ENCODE peak calls at places on chromosomes 1 and 21, in four cellular contexts. R is fibroblast of pulmonary artery, A is WTC11, F is fibroblast of the aortic adventitia. U is an unnamed sample.

GRCh38 chr1:59366352-59366751 is 69.5 kb downstream of the FGGY start:
- DNase-seq in A (no peak), R (no peak), F (no peak), U (no peak)

GRCh38 chr1:210695041-210695440 is 366.3 kb downstream of the HHAT start:
- DNase-seq in A (no peak), F (no peak), R (no peak), U (no peak)

GRCh38 chr1:22454476-22455056 is 2.9 kb downstream of the ZBTB40 start:
- DNase-seq in F (no peak), A (no peak), R (no peak), U (no peak)

GRCh38 chr1:37621326-37621870 is 13.3 kb downstream of the RSPO1 start:
- DNase-seq in A (no peak), F (no peak), R (no peak), U (no peak)

GRCh38 chr1:73100216-73100615 is 817.9 kb upstream of the NEGR1 start:
- DNase-seq in A (no peak), R (no peak), F (no peak), U (no peak)

GRCh38 chr1:8740034-8740449 is 77.4 kb downstream of the RERE start:
- DNase-seq in F (peak), A (no peak), R (peak), U (peak)

GRCh38 chr1:92298573-92299476 is at the start of the genes GLMN and RPAP2:
- DNase-seq in F (peak), R (peak), A (peak), U (peak)

GRCh38 chr1:205251576-205251975 is 23.8 kb downstream of the TMCC2 start:
- DNase-seq in R (no peak), A (no peak), F (no peak), U (no peak)

GRCh38 chr1:38451541-38451993 is 405.0 kb upstream of the POU3F1 start:
- DNase-seq in F (no peak), R (peak), A (no peak), U (peak)

GRCh38 chr21:32457962-32458361 is 45.5 kb downstream of the EVA1C start:
- DNase-seq in R (no peak), A (no peak), F (no peak), U (no peak)

GRCh38 chr21:20942523-20942922 is 55.7 kb upstream of the NCAM2 start:
- DNase-seq in A (no peak), F (no peak), R (no peak), U (no peak)

GRCh38 chr1:21842606-21843162 is 30.6 kb downstream of the LDLRAD2 start:
- DNase-seq in A (no peak), R (no peak), F (no peak), U (no peak)

GRCh38 chr1:175192111-175192629 is 406 bp downstream of the KIAA0040 start:
- DNase-seq in R (peak), A (peak), F (peak), U (no peak)

GRCh38 chr1:30781906-30782305 is 24.3 kb upstream of the LAPTM5 start:
- DNase-seq in A (no peak), F (no peak), R (no peak), U (no peak)

GRCh38 chr1:112501810-112502641 is 6.7 kb upstream of the WNT2B start:
- DNase-seq in R (peak), F (peak), A (peak), U (peak)

GRCh38 chr21:27631471-27631870 is 664.6 kb upstream of the ADAMTS5 start:
- DNase-seq in A (no peak), F (peak), R (peak), U (peak)

GRCh38 chr1:176460606-176461336 is 2.2 kb upstream of the PAPPA2 start:
- DNase-seq in A (no peak), F (no peak), R (no peak), U (no peak)

GRCh38 chr1:18299441-18300338 is 181.0 kb upstream of the KLHDC7A start:
- DNase-seq in R (no peak), F (no peak), A (peak), U (no peak)

GRCh38 chr1:47679301-47679751 is 241.5 kb downstream of the FOXD2 start:
- DNase-seq in A (no peak), R (no peak), F (no peak), U (no peak)

GRCh38 chr1:156961709-156962108 is 41.3 kb downstream of the LRRC71 start:
- DNase-seq in F (no peak), R (no peak), A (no peak), U (peak)

GRCh38 chr1:42730988-42731387 is 9.0 kb downstream of the CLDN19 start:
- DNase-seq in R (no peak), F (peak), A (no peak), U (no peak)

GRCh38 chr1:35929730-35930592 is 944 bp upstream of the AGO3 start:
- DNase-seq in R (peak), F (peak), A (peak), U (peak)

GRCh38 chr21:42463861-42464515 is 32.0 kb downstream of the RSPH1 start:
- DNase-seq in A (peak), F (peak), R (peak), U (no peak)

GRCh38 chr1:182680901-182681300 is 3.5 kb downstream of the RGS8 start:
- DNase-seq in F (no peak), A (no peak), R (no peak), U (no peak)

GRCh38 chr1:10932088-10932487 is 80.4 kb upstream of the TARDBP start:
- DNase-seq in F (no peak), A (no peak), R (no peak), U (no peak)

GRCh38 chr1:168609133-168609715 is 32.8 kb downstream of the XCL1 start:
- DNase-seq in A (peak), F (peak), R (peak), U (no peak)

GRCh38 chr1:229225331-229225782 is 45.6 kb upstream of the RAB4A start:
- DNase-seq in F (no peak), R (no peak), A (no peak), U (no peak)

GRCh38 chr1:52156460-52156859 is 14.6 kb downstream of the ZFYVE9 start:
- DNase-seq in A (no peak), F (no peak), R (no peak), U (no peak)

GRCh38 chr1:93022580-93022979 is 56.5 kb upstream of the MTF2 start:
- DNase-seq in F (no peak), R (no peak), A (no peak), U (no peak)

GRCh38 chr1:230572121-230573083 is 69.9 kb upstream of the COG2 start:
- DNase-seq in F (no peak), A (no peak), R (peak), U (no peak)

GRCh38 chr1:234584431-234584805 is 25.6 kb downstream of the IRF2BP2 start:
- DNase-seq in A (no peak), R (no peak), F (no peak), U (no peak)

GRCh38 chr1:44947060-44947773 is 39.2 kb downstream of the EIF2B3 start:
- DNase-seq in A (no peak), F (peak), R (peak), U (peak)

GRCh38 chr1:197675475-197676324 is 99.6 kb downstream of the DENND1B start:
- DNase-seq in R (peak), F (peak), A (no peak), U (no peak)

GRCh38 chr1:16088996-16089395 is 15.5 kb upstream of the FAM131C start:
- DNase-seq in A (no peak), F (peak), R (peak), U (peak)

GRCh38 chr21:31557956-31558838 is 101.3 kb upstream of the SOD1 start:
- DNase-seq in A (peak), F (no peak), R (peak), U (no peak)

GRCh38 chr1:185646202-185646683 is 87.9 kb upstream of the HMCN1 start:
- DNase-seq in A (no peak), F (peak), R (peak), U (peak)

GRCh38 chr21:33330726-33331125 is 6.0 kb downstream of the IFNAR1 start:
- DNase-seq in R (no peak), F (no peak), A (no peak), U (no peak)

DNA sequence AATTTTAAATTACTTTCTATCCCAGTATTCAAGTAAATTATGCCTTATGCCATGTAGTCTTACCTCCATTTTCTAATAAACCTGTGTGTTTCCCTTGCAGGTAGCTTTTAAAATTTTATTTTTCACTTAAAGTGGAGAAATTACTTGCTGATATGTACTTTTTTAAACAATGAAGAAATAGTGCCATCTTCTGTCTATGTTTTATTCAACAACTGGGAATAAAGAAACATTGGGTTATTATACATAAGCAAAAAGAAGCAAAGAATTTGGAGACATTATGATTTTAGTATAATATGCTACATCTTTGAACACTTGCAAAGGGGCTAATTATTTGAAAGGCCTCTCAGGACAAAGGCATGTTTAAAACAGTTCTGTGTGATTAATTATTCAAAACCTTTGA is 1912.9 kb downstream of the MRPL39 start:
- DNase-seq in A (no peak), R (no peak), F (no peak), U (no peak)
- TF ChIP-seq CTCF in A (no peak), R (no peak), F (no peak), U (no peak)

GRCh38 chr1:218513248-218513647 is 168.1 kb downstream of the TGFB2 start:
- DNase-seq in A (no peak), R (no peak), F (no peak), U (no peak)

GRCh38 chr1:218517507-218517906 is 172.4 kb downstream of the TGFB2 start:
- DNase-seq in R (no peak), A (no peak), F (no peak), U (no peak)

GRCh38 chr1:218518341-218518740 is 173.2 kb downstream of the TGFB2 start:
- DNase-seq in F (no peak), A (no peak), R (no peak), U (no peak)

GRCh38 chr1:218516526-218516925 is 171.4 kb downstream of the TGFB2 start:
- DNase-seq in A (no peak), F (no peak), R (peak), U (no peak)

GRCh38 chr1:218514694-218515093 is 169.6 kb downstream of the TGFB2 start:
- DNase-seq in R (no peak), A (no peak), F (no peak), U (no peak)
- TF ChIP-seq CTCF in R (no peak), A (no peak), F (no peak), U (no peak)

GRCh38 chr1:1239624-1240347 is 6.7 kb downstream of the C1QTNF12 start:
- DNase-seq in R (no peak), A (no peak), F (no peak), U (no peak)
- TF ChIP-seq CTCF in R (no peak), A (no peak), F (no peak), U (no peak)

DNA sequence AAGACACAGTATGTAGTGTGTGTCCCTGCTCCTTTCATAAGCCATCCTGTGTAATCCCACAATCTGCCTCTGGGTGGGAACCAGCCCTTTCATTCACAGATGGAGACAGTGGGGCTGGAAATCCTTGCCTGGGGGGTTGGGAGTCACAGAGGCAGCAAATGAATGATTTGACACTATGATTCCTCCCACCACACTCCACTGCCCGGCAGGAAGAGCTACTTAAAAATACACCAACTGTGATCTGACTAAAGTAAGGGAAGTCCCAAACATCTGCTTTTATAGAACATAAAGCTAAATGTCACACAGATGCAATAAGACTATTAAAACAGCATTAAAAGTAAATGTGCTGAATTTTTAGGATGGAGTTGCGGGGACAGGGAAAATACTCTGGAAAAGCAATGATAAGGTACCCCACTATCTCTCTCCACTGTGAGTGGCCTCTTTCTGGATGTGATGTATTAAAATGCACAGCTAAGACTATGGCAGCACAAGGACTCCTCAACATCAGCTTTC is 4.3 kb downstream of the PARP1 start:
- DNase-seq in A (peak), R (peak), F (no peak), U (peak)
- TF ChIP-seq CTCF in A (peak), R (peak), F (peak), U (peak)

GRCh38 chr1:178768423-178768822 is 43.4 kb downstream of the RALGPS2 start:
- DNase-seq in A (no peak), R (peak), F (peak), U (peak)
- TF ChIP-seq CTCF in A (peak), R (peak), F (peak), U (peak)

GRCh38 chr1:5949074-5949760 is 43.0 kb downstream of the NPHP4 start:
- DNase-seq in A (no peak), F (no peak), R (no peak), U (no peak)
- TF ChIP-seq CTCF in A (peak), F (no peak), R (peak), U (peak)

GRCh38 chr1:98056781-98057180 is 135.9 kb upstream of the DPYD start:
- DNase-seq in R (no peak), A (no peak), F (no peak), U (no peak)

GRCh38 chr1:98054786-98055185 is 134.0 kb upstream of the DPYD start:
- DNase-seq in F (no peak), A (no peak), R (no peak), U (no peak)

GRCh38 chr1:98053471-98054366 is 132.9 kb upstream of the DPYD start:
- DNase-seq in A (peak), F (peak), R (peak), U (no peak)

GRCh38 chr1:98055457-98055856 is 134.6 kb upstream of the DPYD start:
- DNase-seq in A (no peak), F (no peak), R (no peak), U (no peak)

DNA sequence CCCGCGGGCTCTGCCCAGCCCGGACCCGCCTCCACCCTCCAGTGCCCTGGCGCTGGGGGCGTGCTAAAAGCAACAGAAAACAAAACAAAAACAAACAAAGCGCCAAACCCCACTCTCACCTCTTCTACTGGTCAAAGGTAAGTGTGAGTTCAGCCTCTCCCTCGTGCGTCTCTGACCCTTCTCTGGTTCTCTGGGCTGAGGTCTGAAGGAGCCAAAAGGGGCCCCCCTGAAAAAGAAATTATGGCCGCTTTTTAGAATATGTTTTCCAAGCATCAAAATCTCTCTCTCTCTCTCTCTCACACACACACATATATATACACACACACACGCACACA is 133.5 kb upstream of the DPYD start:
- DNase-seq in A (no peak), F (no peak), R (no peak), U (no peak)
- TF ChIP-seq CTCF in A (no peak), F (no peak), R (no peak), U (peak)

GRCh38 chr1:202659974-202660373 is 50.3 kb downstream of the SYT2 start:
- DNase-seq in F (no peak), A (no peak), R (no peak), U (no peak)
- TF ChIP-seq CTCF in F (no peak), A (no peak), R (no peak), U (no peak)

DNA sequence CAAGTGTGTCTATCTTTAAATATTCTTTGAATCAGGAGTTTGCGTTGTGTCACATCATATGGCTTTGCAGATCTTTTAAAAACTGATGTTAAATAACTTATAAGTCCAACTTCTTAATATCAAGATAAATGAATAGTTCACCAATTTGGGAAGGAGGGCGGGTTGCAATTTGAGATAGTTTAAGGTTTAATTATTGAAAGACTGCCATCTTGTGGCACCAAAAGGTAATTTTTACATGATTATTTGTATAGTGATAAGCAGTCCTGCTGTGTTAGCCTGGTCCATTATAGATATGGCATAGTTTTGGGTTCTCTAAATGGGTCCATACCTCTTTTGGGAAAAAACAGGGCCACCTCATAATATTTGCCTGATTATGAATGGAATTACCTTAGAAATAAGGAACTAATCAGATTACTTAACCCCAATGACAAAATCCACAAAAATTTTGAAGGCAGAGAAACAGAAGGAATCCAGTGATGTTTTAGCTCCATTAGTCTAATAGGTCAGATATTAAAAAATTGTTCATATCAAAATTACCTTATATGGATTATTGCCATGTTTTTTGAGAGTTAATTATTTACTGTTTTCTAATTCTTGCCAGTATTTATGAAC is 64.3 kb downstream of the PRKAA2 start:
- DNase-seq in F (peak), A (no peak), R (peak), U (peak)
- TF ChIP-seq CTCF in F (peak), A (peak), R (peak), U (peak)

U was measured in HFFc6.